ENCODE peak calls at places on chromosomes 4 and X, in ten cellular contexts. O, H, S, W, B, P, A, D, Z and X are unnamed samples.

GRCh38 chrX:125205084-125205917 is 114.4 kb upstream of the TEX13C start:
- DNase-seq in B (no peak), D (peak; percentile 49), S (peak; percentile 85), Z (no peak), W (no peak), P (no peak), H (no peak), A (peak; percentile 76), O (peak; percentile 88), X (peak; percentile 77)

GRCh38 chr4:37864786-37865185 is 26.1 kb upstream of the TBC1D1 start:
- DNase-seq in Z (no peak), P (no peak), B (no peak), S (no peak), O (no peak), W (no peak), D (no peak), H (no peak), A (no peak), X (no peak)

GRCh38 chrX:16999275-16999674 is 52.8 kb downstream of the REPS2 start:
- DNase-seq in H (no peak), S (no peak), B (no peak), D (no peak), W (no peak), P (no peak), Z (no peak), O (no peak), A (no peak), X (no peak)

GRCh38 chr4:76547167-76547760 is 112.2 kb downstream of the SHROOM3 start:
- DNase-seq in D (no peak), Z (no peak), O (no peak), S (no peak), W (no peak), H (no peak), B (no peak), P (no peak), A (no peak), X (no peak)

GRCh38 chr4:169361741-169362140 is 91.0 kb upstream of the SH3RF1 start:
- DNase-seq in P (no peak), O (no peak), B (no peak), D (no peak), A (no peak), Z (no peak), H (no peak), W (no peak), S (no peak), X (no peak)

GRCh38 chrX:132271330-132271729 is 52.1 kb upstream of the RAP2C start:
- DNase-seq in P (no peak), B (no peak), S (peak; percentile 6), O (no peak), D (no peak), W (no peak), A (no peak), H (no peak), Z (no peak), X (no peak)

GRCh38 chr4:123419885-123420743 is 23.5 kb downstream of the SPRY1 start:
- DNase-seq in H (no peak), W (peak; percentile 80), O (no peak), P (no peak), D (no peak), A (no peak), Z (no peak), S (no peak), B (no peak), X (no peak)

GRCh38 chrX:76555816-76556215 is 128.3 kb downstream of the MAGEE1 start:
- DNase-seq in S (peak; percentile 72), W (peak; percentile 67), B (no peak), A (no peak), H (no peak), P (no peak), D (no peak), Z (no peak), O (peak; percentile 81), X (no peak)

GRCh38 chr4:40322853-40323252 is 12.3 kb upstream of the CHRNA9 start:
- DNase-seq in D (no peak), O (no peak), S (no peak), P (no peak), B (no peak), Z (no peak), W (no peak), A (no peak), H (no peak), X (no peak)

GRCh38 chrX:24020280-24020876 is 6.6 kb downstream of the KLHL15 start:
- DNase-seq in Z (no peak), B (no peak), S (no peak), H (no peak), P (no peak), D (no peak), W (no peak), O (no peak), A (no peak), X (no peak)

GRCh38 chr4:61760820-61761219 is 560.7 kb downstream of the ADGRL3 start:
- DNase-seq in O (no peak), W (no peak), Z (no peak), P (no peak), S (no peak), A (no peak), H (no peak), D (no peak), B (no peak), X (no peak)
- H3K9me3 ChIP-seq in O (peaks cover 29% of the 10 kb centered on the region), W (no peaks in the 10 kb centered on the region), Z (no peaks in the 10 kb centered on the region), P (no peaks in the 10 kb centered on the region), S (no peaks in the 10 kb centered on the region), A (no peaks in the 10 kb centered on the region), H (peaks cover 11% of the 10 kb centered on the region), D (no peaks in the 10 kb centered on the region), B (no peaks in the 10 kb centered on the region), X (no peaks in the 10 kb centered on the region)

GRCh38 chrX:18920566-18920965 is 63.3 kb downstream of the PHKA2 start:
- DNase-seq in B (no peak), O (no peak), A (peak; percentile 15), P (no peak), D (no peak), Z (no peak), W (no peak), S (no peak), H (no peak), X (no peak)
- H3K9me3 ChIP-seq in B (no peaks in the 10 kb centered on the region), O (peaks cover 16% of the 10 kb centered on the region), A (no peaks in the 10 kb centered on the region), P (no peaks in the 10 kb centered on the region), D (no peaks in the 10 kb centered on the region), Z (no peaks in the 10 kb centered on the region), W (peaks cover 5% of the 10 kb centered on the region), S (no peaks in the 10 kb centered on the region), H (no peaks in the 10 kb centered on the region), X (no peaks in the 10 kb centered on the region)

DNA sequence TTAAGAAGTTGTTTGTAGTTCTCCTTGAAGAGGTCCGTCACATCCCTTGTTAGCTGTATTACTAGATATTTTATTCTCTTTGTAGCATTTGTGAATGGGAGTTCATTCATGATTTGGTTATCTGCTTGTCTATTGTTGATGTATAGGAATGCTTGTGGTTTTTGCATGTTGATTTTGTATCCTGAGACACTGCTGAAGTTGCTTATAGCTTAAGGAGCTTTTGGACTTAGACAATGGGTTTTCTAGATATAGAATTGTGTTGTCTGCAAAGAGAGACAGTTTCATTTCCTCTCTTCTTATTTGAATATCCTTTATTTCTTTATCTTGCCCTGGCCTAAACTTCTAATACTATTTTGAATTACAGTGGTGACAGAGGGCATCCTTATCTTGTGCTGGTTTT is 52.1 kb upstream of the GRID2 start:
- DNase-seq in A (no peak), B (no peak), S (no peak), W (no peak), O (no peak), Z (no peak), H (no peak), D (no peak), P (no peak), X (no peak)
- H3K9me3 ChIP-seq in A (no peaks in the 10 kb centered on the region), B (no peaks in the 10 kb centered on the region), S (no peaks in the 10 kb centered on the region), W (peaks cover 17% of the 10 kb centered on the region), O (peaks cover 34% of the 10 kb centered on the region), Z (no peaks in the 10 kb centered on the region), H (peaks cover 9% of the 10 kb centered on the region), D (no peaks in the 10 kb centered on the region), P (no peaks in the 10 kb centered on the region), X (peaks cover 40% of the 10 kb centered on the region)

GRCh38 chrX:57680160-57680559 is at the start of gene NLRP2B:
- DNase-seq in H (no peak), Z (no peak), O (no peak), P (no peak), B (no peak), D (no peak), W (no peak), A (no peak), S (no peak), X (no peak)

GRCh38 chrX:57677132-57677858 is 2.8 kb downstream of the NLRP2B start:
- DNase-seq in S (no peak), A (no peak), O (no peak), W (no peak), Z (no peak), P (no peak), B (no peak), D (no peak), H (no peak), X (no peak)

GRCh38 chrX:57669961-57670360 is 10.1 kb downstream of the NLRP2B start:
- DNase-seq in Z (no peak), A (no peak), P (no peak), H (no peak), B (no peak), W (no peak), O (no peak), S (no peak), D (no peak), X (no peak)

GRCh38 chrX:57678686-57679428 is 1.2 kb downstream of the NLRP2B start:
- DNase-seq in O (no peak), D (no peak), A (no peak), B (no peak), P (no peak), H (no peak), W (no peak), S (no peak), Z (no peak), X (peak; percentile 20)

DNA sequence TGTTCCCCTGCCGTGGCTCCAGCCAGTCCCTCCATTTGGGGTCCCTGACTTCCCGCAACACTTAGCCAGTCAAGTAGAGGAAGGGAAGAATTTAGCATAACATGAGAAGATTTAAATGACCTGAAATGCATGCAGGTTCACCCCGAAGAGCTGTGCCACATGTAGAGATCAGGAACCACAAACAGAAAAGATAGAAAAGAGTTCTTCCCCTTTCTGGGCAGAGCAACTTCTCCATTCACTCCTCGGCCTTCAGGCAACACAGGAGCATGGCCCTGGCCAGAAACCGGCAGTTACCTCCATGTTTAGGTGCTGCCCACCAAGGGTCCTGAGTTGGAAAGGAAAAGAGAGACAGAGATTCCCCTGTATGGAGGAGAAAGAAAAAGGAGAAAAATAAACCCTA is 5.2 kb downstream of the NLRP2B start:
- DNase-seq in P (no peak), A (no peak), H (no peak), D (no peak), O (no peak), B (no peak), W (no peak), Z (no peak), S (no peak), X (no peak)
- H3K9me3 ChIP-seq in P (no peaks in the 10 kb centered on the region), A (no peaks in the 10 kb centered on the region), H (no peaks in the 10 kb centered on the region), D (no peaks in the 10 kb centered on the region), O (peaks cover 7% of the 10 kb centered on the region), B (no peaks in the 10 kb centered on the region), W (peaks cover 7% of the 10 kb centered on the region), Z (peaks cover 4% of the 10 kb centered on the region), S (no peaks in the 10 kb centered on the region), X (peaks cover 24% of the 10 kb centered on the region)

GRCh38 chr4:26836539-26836938 is 24.1 kb upstream of the STIM2 start:
- DNase-seq in O (peak; percentile 60), A (no peak), B (no peak), D (no peak), S (no peak), W (no peak), P (no peak), Z (no peak), H (no peak), X (no peak)
- H3K9me3 ChIP-seq in O (peaks cover 4% of the 10 kb centered on the region), A (peaks cover 3% of the 10 kb centered on the region), B (no peaks in the 10 kb centered on the region), D (no peaks in the 10 kb centered on the region), S (no peaks in the 10 kb centered on the region), W (peaks cover 10% of the 10 kb centered on the region), P (no peaks in the 10 kb centered on the region), Z (peaks cover 6% of the 10 kb centered on the region), H (no peaks in the 10 kb centered on the region), X (no peaks in the 10 kb centered on the region)

GRCh38 chrX:45577361-45577760 is 376.7 kb upstream of the DIPK2B start:
- DNase-seq in O (no peak), W (no peak), P (no peak), H (no peak), A (no peak), S (no peak), D (no peak), Z (no peak), B (no peak), X (no peak)
- H3K9me3 ChIP-seq in O (no peaks in the 10 kb centered on the region), W (peaks cover 12% of the 10 kb centered on the region), P (no peaks in the 10 kb centered on the region), H (no peaks in the 10 kb centered on the region), A (no peaks in the 10 kb centered on the region), S (no peaks in the 10 kb centered on the region), D (no peaks in the 10 kb centered on the region), Z (peaks cover 13% of the 10 kb centered on the region), B (no peaks in the 10 kb centered on the region), X (peaks cover 2% of the 10 kb centered on the region)